ENCODE peak calls at places on chromosomes 6 and 20, in four cellular contexts. One of them, this sample, is unnamed.

GRCh38 chr6:56710967-56711366 is 68.3 kb upstream of the DST start:
- DNase-seq in esophagus muscularis mucosa: no peak
- DNase-seq in spleen: no peak
- DNase-seq in uterus: no peak
- DNase-seq in this sample: no peak

GRCh38 chr20:61372151-61373054 is 120.3 kb downstream of the CDH4 start:
- DNase-seq in spleen: peak
- DNase-seq in uterus: no peak
- DNase-seq in esophagus muscularis mucosa: no peak
- DNase-seq in this sample: no peak

GRCh38 chr20:2749951-2750342 is 50.5 kb downstream of the CPXM1 start:
- DNase-seq in esophagus muscularis mucosa: no peak
- DNase-seq in uterus: no peak
- DNase-seq in spleen: no peak
- DNase-seq in this sample: no peak

GRCh38 chr20:45111799-45112471 is 3.0 kb downstream of the WFDC5 start:
- DNase-seq in uterus: no peak
- DNase-seq in spleen: no peak
- DNase-seq in esophagus muscularis mucosa: peak
- DNase-seq in this sample: no peak

GRCh38 chr20:23143986-23144695 is 58.0 kb upstream of the CD93 start:
- DNase-seq in uterus: no peak
- DNase-seq in spleen: no peak
- DNase-seq in esophagus muscularis mucosa: no peak
- DNase-seq in this sample: no peak

GRCh38 chr6:19035454-19035853 is 648.3 kb downstream of the RNF144B start:
- DNase-seq in uterus: no peak
- DNase-seq in esophagus muscularis mucosa: no peak
- DNase-seq in spleen: no peak
- DNase-seq in this sample: no peak

GRCh38 chr6:101294676-101295075 is 98.8 kb upstream of the GRIK2 start:
- DNase-seq in uterus: no peak
- DNase-seq in spleen: no peak
- DNase-seq in esophagus muscularis mucosa: no peak
- DNase-seq in this sample: no peak

GRCh38 chr6:159151266-159151855 is 17.8 kb upstream of the FNDC1 start:
- DNase-seq in spleen: no peak
- DNase-seq in esophagus muscularis mucosa: no peak
- DNase-seq in uterus: peak
- DNase-seq in this sample: peak

GRCh38 chr20:43740642-43741041 is 13.8 kb upstream of the GTSF1L start:
- DNase-seq in esophagus muscularis mucosa: no peak
- DNase-seq in spleen: no peak
- DNase-seq in uterus: no peak
- DNase-seq in this sample: no peak

GRCh38 chr20:35490736-35491181 is 35.4 kb downstream of the CEP250 start:
- DNase-seq in esophagus muscularis mucosa: no peak
- DNase-seq in spleen: peak
- DNase-seq in uterus: no peak
- DNase-seq in this sample: no peak

GRCh38 chr6:52937908-52938307 is 28.4 kb upstream of the GSTA3 start:
- DNase-seq in spleen: no peak
- DNase-seq in uterus: no peak
- DNase-seq in esophagus muscularis mucosa: no peak
- DNase-seq in this sample: no peak

GRCh38 chr6:75409286-75409685 is 84.3 kb downstream of the FILIP1 start:
- DNase-seq in uterus: no peak
- DNase-seq in esophagus muscularis mucosa: no peak
- DNase-seq in spleen: no peak
- DNase-seq in this sample: no peak

GRCh38 chr6:45663181-45664180 is 285.7 kb upstream of the SUPT3H start:
- DNase-seq in uterus: no peak
- DNase-seq in esophagus muscularis mucosa: no peak
- DNase-seq in spleen: no peak
- DNase-seq in this sample: no peak

GRCh38 chr6:167152858-167153257 is 4.9 kb downstream of the GPR31 start:
- DNase-seq in spleen: peak
- DNase-seq in esophagus muscularis mucosa: no peak
- DNase-seq in uterus: no peak
- DNase-seq in this sample: no peak
- H3K4me3 ChIP-seq in spleen: peak
- H3K4me3 ChIP-seq in esophagus muscularis mucosa: no peak
- H3K4me3 ChIP-seq in uterus: no peak
- H3K4me3 ChIP-seq in this sample: no peak

DNA sequence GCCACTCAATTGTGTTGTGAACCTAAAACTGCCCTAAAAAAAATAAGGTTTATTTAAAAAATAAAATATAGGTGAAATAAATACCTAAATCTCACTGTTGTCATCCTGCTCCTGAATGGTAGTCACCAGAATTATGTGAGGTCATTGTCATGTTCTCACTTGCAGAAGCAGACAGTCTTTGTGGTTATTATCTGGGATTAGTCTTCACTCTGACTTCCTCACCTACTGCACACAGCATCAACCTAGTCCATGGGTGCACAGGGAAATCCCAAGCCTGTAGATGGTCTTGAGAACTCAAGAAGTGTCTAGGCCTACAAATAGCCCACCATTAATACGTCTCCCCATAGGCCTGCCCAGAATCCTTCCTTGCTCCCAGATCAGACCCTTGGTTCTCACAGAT is 97.0 kb downstream of the FOXF2 start:
- DNase-seq in uterus: no peak
- DNase-seq in spleen: no peak
- DNase-seq in esophagus muscularis mucosa: no peak
- DNase-seq in this sample: no peak
- TF ChIP-seq POLR2A in uterus: no peak
- TF ChIP-seq POLR2A in spleen: no peak
- TF ChIP-seq POLR2A in esophagus muscularis mucosa: no peak
- TF ChIP-seq POLR2A in this sample: no peak

GRCh38 chr6:27139753-27140522 is 107.6 kb upstream of the PRSS16 start:
- DNase-seq in spleen: no peak
- DNase-seq in uterus: no peak
- DNase-seq in esophagus muscularis mucosa: no peak
- DNase-seq in this sample: no peak
- TF ChIP-seq CTCF in spleen: no peak
- TF ChIP-seq CTCF in uterus: no peak
- TF ChIP-seq CTCF in esophagus muscularis mucosa: no peak
- TF ChIP-seq CTCF in this sample: no peak

DNA sequence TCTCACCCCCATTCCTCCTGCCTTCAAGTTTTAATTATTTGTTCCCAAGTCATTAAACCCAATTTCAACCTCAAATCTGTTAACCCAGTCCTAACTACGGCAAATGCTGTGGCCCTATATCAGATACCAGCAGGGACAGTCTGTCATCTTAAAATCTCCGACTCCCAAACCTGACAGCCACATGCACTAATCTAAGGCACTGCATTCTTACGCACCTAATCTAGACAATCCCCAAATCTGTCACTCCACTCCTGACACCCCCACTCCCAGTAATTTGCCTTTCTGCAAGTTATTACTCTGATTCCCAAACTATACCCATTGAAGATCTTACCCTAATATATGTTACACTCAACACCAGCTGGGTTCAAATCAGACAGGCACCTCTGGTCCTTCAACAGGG is 2.5 kb downstream of the MTCH1 start:
- DNase-seq in spleen: no peak
- DNase-seq in esophagus muscularis mucosa: no peak
- DNase-seq in uterus: no peak
- DNase-seq in this sample: no peak
- H3K4me3 ChIP-seq in spleen: peak
- H3K4me3 ChIP-seq in esophagus muscularis mucosa: peak
- H3K4me3 ChIP-seq in uterus: no peak
- H3K4me3 ChIP-seq in this sample: no peak

DNA sequence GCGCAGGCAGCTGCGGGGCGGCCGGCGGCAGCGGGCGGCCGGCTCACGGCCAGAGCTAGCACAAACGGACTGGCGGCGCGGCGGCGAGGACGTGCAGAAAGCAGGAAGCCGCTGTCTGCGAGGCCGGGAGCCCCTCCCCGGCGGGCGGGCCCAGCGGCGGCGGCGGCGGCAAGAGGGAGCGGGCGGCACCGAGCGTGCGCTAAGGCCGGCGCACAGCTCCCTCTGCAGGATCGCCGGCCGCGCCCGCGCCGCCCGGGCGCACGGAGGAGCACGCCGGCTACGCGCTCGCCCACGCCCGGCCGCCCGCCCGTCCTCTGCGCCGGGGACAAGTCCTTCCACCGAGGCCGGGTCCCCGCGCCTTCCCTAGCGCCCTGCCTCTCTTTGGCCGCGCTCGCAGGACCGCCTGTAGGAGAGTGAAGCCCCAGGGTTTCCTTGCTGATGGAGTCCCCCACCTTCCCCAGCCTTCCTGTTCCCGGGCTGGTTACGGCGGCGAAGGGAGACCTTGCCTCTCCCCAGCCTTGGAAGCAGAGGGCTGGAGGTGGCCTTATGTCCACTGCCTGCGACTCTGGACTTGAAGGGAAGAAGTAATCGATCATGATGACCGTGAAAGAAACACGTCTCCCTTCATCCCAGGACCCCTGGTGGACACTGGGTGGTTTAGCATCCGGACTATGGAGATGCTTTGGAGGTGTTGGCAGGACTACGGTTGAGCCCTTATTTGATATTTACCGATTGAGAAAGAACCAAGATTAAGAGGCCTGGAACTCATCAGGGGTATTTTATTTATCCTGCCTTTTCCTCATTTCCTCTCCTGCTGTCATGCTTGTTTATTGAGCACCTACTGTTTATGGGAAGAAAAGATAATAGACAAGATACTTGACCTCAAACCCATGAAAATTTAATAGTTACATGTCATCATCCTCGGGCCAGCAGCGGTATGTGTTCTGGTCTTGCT is at the start of gene PREP:
- DNase-seq in spleen: peak
- DNase-seq in uterus: peak
- DNase-seq in esophagus muscularis mucosa: no peak
- DNase-seq in this sample: peak
- TF ChIP-seq POLR2A in spleen: no peak
- TF ChIP-seq POLR2A in uterus: peak
- TF ChIP-seq POLR2A in esophagus muscularis mucosa: no peak
- TF ChIP-seq POLR2A in this sample: peak

DNA sequence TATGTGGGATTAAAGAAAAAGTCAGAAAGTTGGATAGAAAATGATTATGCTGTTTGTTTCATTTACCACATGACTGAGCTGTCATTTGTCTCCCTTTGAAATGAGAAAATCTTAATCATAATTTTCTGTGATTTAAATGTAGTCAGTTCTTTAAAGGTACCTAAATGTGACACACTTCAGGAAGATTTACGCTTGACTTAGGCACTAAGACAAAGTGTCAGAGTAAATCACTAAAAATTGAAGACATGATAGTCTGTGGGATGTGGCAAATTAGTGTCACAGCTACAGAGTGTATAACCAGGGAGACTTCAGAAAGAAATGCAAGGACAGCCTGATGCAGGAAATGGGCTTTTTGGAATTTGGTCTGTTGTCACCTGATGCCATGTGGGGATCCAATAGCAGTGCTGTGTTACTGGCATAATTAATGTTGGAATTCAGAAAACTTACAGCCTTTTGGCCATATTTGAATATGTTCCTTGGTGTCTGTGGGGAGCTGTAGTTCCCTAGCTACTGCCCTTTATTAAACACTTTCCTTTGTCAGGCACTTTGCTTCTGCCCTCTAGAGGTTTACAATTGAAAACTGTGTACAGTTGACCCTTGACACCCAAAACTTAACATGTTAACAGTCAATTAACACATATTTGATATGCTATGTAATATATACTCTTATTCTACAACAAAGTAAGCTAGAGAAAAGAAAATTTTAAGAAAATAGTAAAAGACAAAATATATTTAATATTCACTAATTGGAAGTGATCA is 493.8 kb downstream of the UTRN start:
- DNase-seq in spleen: no peak
- DNase-seq in uterus: no peak
- DNase-seq in esophagus muscularis mucosa: no peak
- DNase-seq in this sample: no peak
- TF ChIP-seq CTCF in spleen: no peak
- TF ChIP-seq CTCF in uterus: no peak
- TF ChIP-seq CTCF in esophagus muscularis mucosa: no peak
- TF ChIP-seq CTCF in this sample: peak

This sample was measured in body of pancreas.